ENCODE peak calls at places on chromosomes 12 and 14, in six cellular contexts. N is right lobe of liver, X is breast epithelium, I is astrocyte of the cerebellum, Y is psoas muscle, M is IMR-90. E is an unnamed sample.

GRCh38 chr14:60845523-60845922 is 111.0 kb downstream of the MNAT1 start:
- DNase-seq in N (no peak), X (no peak), I (no peak), Y (no peak), M (no peak), E (no peak)

GRCh38 chr12:101759396-101760047 is 20.3 kb upstream of the SYCP3 start:
- DNase-seq in N (no peak), X (no peak), I (no peak), Y (no peak), M (peak), E (no peak)

GRCh38 chr12:127809236-127809635 is 457.7 kb upstream of the TMEM132C start:
- DNase-seq in N (no peak), X (no peak), I (peak), Y (no peak), M (no peak), E (peak)

GRCh38 chr12:53489242-53489915 is 9.9 kb downstream of the MAP3K12 start:
- DNase-seq in N (no peak), X (no peak), I (no peak), Y (no peak), M (no peak), E (no peak)

GRCh38 chr14:73259837-73260236 is 22.5 kb downstream of the PAPLN start:
- DNase-seq in N (no peak), X (no peak), I (no peak), Y (no peak), M (no peak), E (no peak)

GRCh38 chr14:35416108-35416750 is 11.7 kb upstream of the NFKBIA start:
- DNase-seq in N (no peak), X (no peak), I (no peak), Y (no peak), M (no peak), E (no peak)

GRCh38 chr12:129067482-129067881 is 214.2 kb downstream of the GLT1D1 start:
- DNase-seq in N (no peak), X (no peak), I (no peak), Y (no peak), M (no peak), E (no peak)

GRCh38 chr12:29741342-29742241 is 42.1 kb downstream of the TMTC1 start:
- DNase-seq in N (no peak), X (no peak), I (peak), Y (no peak), M (peak), E (peak)

GRCh38 chr12:109264095-109264942 is 44.8 kb downstream of the FOXN4 start:
- DNase-seq in N (peak), X (peak), I (no peak), Y (peak), M (peak), E (no peak)

GRCh38 chr12:63068857-63069442 is 82.1 kb downstream of the AVPR1A start:
- DNase-seq in N (no peak), X (no peak), I (peak), Y (no peak), M (peak), E (no peak)

GRCh38 chr12:132464820-132465219 is 25.1 kb upstream of the FBRSL1 start:
- DNase-seq in N (peak), X (no peak), I (no peak), Y (no peak), M (no peak), E (no peak)

GRCh38 chr12:12583510-12583909 is 20.8 kb upstream of the DUSP16 start:
- DNase-seq in N (no peak), X (no peak), I (no peak), Y (no peak), M (no peak), E (no peak)

GRCh38 chr12:15811192-15812127 is 22.3 kb upstream of the EPS8 start:
- DNase-seq in N (no peak), X (no peak), I (no peak), Y (no peak), M (no peak), E (no peak)

GRCh38 chr12:78555802-78556201 is 308.8 kb upstream of the SYT1 start:
- DNase-seq in N (no peak), X (no peak), I (no peak), Y (no peak), M (no peak), E (no peak)

GRCh38 chr14:95222151-95222631 is 64.9 kb upstream of the DICER1 start:
- DNase-seq in N (no peak), X (no peak), I (peak), Y (peak), M (peak), E (peak)

GRCh38 chr14:22532345-22533056 is 56.5 kb downstream of the DAD1 start:
- DNase-seq in N (no peak), X (no peak), I (no peak), Y (no peak), M (peak), E (no peak)

GRCh38 chr12:88816201-88816600 is 235.9 kb upstream of the KITLG start:
- DNase-seq in N (no peak), X (no peak), I (no peak), Y (no peak), M (peak), E (no peak)

GRCh38 chr14:82313889-82314288 is 780.2 kb upstream of the SEL1L start:
- DNase-seq in N (no peak), X (no peak), I (peak), Y (no peak), M (no peak), E (no peak)

GRCh38 chr12:51819851-51820720 is 28.4 kb downstream of the FIGNL2 start:
- DNase-seq in N (no peak), X (peak), I (no peak), Y (peak), M (no peak), E (no peak)

GRCh38 chr14:95196268-95196667 is 38.9 kb upstream of the DICER1 start:
- DNase-seq in N (no peak), X (no peak), I (no peak), Y (no peak), M (no peak), E (no peak)

GRCh38 chr12:14776236-14776959 is 26.9 kb downstream of the WBP11 start:
- DNase-seq in N (no peak), X (no peak), I (no peak), Y (no peak), M (peak), E (no peak)

GRCh38 chr14:104554088-104554607 is 25.4 kb upstream of the C14orf180 start:
- DNase-seq in N (peak), X (peak), I (no peak), Y (no peak), M (no peak), E (no peak)

GRCh38 chr14:61662437-61663311 is 32.6 kb upstream of the HIF1A start:
- DNase-seq in N (no peak), X (no peak), I (no peak), Y (no peak), M (peak), E (peak)

GRCh38 chr12:121697093-121697698 is 15.4 kb upstream of the TMEM120B start:
- DNase-seq in N (no peak), X (no peak), I (peak), Y (no peak), M (peak), E (no peak)

GRCh38 chr14:69711065-69711464 is 55.9 kb upstream of the SRSF5 start:
- DNase-seq in N (no peak), X (no peak), I (no peak), Y (peak), M (peak), E (no peak)

GRCh38 chr14:75401356-75401755 is 26.5 kb upstream of the JDP2 start:
- DNase-seq in N (no peak), X (no peak), I (no peak), Y (peak), M (peak), E (no peak)

GRCh38 chr14:77279719-77280118 is 8.7 kb upstream of the NGB start:
- DNase-seq in N (no peak), X (no peak), I (no peak), Y (no peak), M (no peak), E (no peak)

GRCh38 chr14:85576161-85576560 is 46.2 kb downstream of the FLRT2 start:
- DNase-seq in N (no peak), X (no peak), I (no peak), Y (no peak), M (peak), E (no peak)

GRCh38 chr14:68789002-68789797 is 3.7 kb downstream of the ZFP36L1 start:
- DNase-seq in N (peak), X (peak), I (peak), Y (peak), M (peak), E (no peak)

GRCh38 chr12:95385246-95385645 is 88.7 kb upstream of the METAP2 start:
- DNase-seq in N (no peak), X (no peak), I (peak), Y (peak), M (peak), E (no peak)

GRCh38 chr12:57063991-57064725 is 14.2 kb upstream of the MYO1A start:
- DNase-seq in N (no peak), X (no peak), I (no peak), Y (no peak), M (peak), E (no peak)

GRCh38 chr12:26527702-26528101 is 305.3 kb downstream of the ITPR2 start:
- DNase-seq in N (no peak), X (no peak), I (no peak), Y (no peak), M (no peak), E (no peak)

GRCh38 chr12:26520869-26521268 is 312.1 kb downstream of the ITPR2 start:
- DNase-seq in N (no peak), X (no peak), I (no peak), Y (no peak), M (no peak), E (no peak)

GRCh38 chr12:26524862-26525465 is 308.0 kb downstream of the ITPR2 start:
- DNase-seq in N (no peak), X (no peak), I (no peak), Y (no peak), M (peak), E (no peak)

GRCh38 chr12:26520154-26520553 is 312.8 kb downstream of the ITPR2 start:
- DNase-seq in N (no peak), X (no peak), I (no peak), Y (no peak), M (no peak), E (no peak)

GRCh38 chr12:26523708-26524150 is 309.3 kb downstream of the ITPR2 start:
- DNase-seq in N (peak), X (peak), I (peak), Y (peak), M (peak), E (peak)
- H3K4me3 ChIP-seq in N (no peak), X (no peak), I (no peak), Y (peak), M (no peak), E (no peak)

DNA sequence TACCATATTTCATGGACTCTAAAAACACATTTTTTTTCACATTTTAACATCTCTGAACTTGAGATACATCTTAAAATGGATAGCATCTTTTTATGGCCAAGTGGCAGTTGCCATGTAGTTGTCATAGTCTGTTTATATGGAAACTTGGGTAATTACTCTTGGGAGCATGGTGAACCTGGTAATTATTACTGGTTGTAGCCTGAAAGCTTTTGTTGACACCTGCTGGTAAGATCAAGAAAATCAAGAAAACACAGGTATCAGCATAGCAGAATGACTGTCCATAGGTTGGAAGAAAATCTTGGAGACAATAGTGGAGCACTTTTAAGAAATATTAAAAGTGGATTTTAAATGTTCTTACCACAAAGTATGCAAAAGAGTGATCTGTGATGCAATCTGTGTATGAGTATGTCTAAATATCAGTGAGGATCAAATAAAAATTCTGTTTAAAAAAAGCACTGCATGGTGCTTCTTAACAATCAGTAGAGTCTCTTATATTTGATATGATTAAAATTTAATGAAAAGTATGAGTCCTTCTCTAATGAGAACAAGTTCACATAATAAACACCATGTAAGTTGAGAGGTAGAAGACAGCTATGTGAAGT is 44.2 kb downstream of the TTC8 start:
- DNase-seq in N (no peak), X (no peak), I (peak), Y (no peak), M (peak), E (no peak)
- TF ChIP-seq CTCF in N (peak), X (peak), I (peak), Y (peak), M (peak), E (peak)

GRCh38 chr14:96421236-96421635 is 29.3 kb downstream of the AK7 start:
- DNase-seq in N (no peak), X (no peak), I (no peak), Y (no peak), M (peak), E (no peak)

GRCh38 chr14:96423012-96423411 is 31.1 kb downstream of the AK7 start:
- DNase-seq in N (no peak), X (no peak), I (no peak), Y (no peak), M (no peak), E (no peak)

GRCh38 chr14:96423446-96424103 is 31.6 kb downstream of the AK7 start:
- DNase-seq in N (no peak), X (no peak), I (no peak), Y (no peak), M (no peak), E (no peak)

DNA sequence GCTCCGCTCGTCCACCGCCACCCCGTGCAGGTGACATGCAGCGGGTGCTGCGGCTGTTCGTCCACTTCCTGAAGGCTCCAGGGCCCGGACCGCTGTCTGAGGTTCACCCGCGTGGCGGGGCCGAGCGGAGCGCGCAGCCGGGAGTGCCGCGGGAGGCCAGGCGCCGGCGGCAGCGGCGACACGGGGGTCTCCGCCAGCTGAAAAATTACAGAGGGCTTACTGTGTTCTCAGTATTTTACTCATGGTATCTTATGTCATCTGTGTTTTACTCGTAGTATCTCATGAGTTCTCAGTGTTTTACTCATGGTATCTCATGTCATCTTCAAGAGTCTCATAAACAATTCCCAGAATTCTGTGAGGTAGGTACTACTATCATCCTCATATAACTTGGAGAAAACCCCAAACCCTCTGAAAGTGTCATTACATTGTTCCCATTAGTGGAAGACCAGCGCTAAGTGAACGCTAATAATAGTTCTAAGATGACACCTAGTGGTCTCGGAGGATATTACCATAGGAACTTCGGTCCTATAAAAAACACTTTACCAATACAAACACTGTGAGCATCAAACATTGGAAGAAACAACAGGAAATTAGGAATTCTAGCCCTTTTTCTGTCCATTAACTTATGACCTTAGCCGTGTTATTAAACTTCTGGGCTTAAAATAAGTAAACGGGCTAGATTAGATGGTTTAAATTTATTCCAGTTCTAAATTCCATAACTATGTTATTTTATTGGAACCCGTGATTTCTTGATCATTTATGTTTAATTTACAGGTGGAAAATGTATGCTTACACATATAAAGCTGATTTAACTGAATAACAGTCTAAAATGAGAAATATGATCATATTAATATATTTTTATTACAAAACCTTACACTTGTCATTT is 32.4 kb downstream of the AK7 start:
- DNase-seq in N (peak), X (no peak), I (peak), Y (no peak), M (peak), E (no peak)
- H3K4me3 ChIP-seq in N (peak), X (peak), I (peak), Y (peak), M (peak), E (peak)

GRCh38 chr14:55133416-55133815 is 4.4 kb downstream of the LGALS3 start:
- DNase-seq in N (no peak), X (no peak), I (peak), Y (no peak), M (peak), E (no peak)
- TF ChIP-seq CTCF in N (no peak), X (peak), I (peak), Y (peak), M (peak), E (peak)

DNA sequence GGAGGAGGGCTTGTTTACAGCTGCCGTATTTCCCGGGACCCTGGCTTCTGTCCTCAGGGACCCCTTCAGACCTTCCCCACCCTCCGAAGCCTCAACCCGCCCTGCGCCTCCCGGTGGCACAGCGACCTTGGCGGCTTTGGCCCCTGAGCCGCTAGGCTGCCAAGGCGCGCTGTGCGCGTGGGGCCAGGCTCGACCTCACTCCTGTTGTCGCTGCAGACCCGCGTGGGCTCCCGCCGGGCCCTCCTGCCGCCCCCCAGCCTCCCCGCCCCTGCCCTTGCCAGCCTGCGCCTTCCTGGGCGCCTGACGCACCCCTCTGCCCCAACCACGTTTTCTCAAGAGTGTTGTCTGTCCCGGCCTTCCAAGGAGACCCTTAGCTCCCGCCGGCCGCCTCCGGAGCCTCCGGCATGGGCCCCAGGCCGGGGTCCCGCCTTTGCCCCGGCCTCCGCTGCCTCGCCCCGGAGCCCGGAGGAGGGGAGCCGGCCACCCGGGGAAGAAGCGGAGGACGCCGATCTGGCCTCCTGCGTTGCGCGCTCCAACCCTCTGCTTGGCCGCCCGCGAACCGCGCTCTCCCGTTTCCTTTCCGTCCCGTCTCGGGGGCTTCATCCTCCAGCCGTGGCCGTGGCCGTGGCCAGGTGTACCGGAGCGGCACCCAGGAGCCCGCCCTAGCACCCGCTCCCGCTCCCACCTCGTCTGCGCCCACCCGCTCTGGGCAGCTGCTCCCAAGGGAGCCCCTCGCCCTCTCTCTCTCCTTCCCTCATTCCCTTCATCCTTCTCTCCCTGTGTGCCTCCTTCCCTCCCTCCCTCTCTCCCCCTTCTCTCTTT is 19.9 kb downstream of the PPP2R5C start:
- DNase-seq in N (no peak), X (no peak), I (no peak), Y (no peak), M (no peak), E (no peak)
- H3K4me3 ChIP-seq in N (peak), X (peak), I (peak), Y (peak), M (peak), E (peak)

GRCh38 chr14:99221445-99221844 is 50.6 kb downstream of the BCL11B start:
- DNase-seq in N (no peak), X (no peak), I (no peak), Y (no peak), M (no peak), E (no peak)
- TF ChIP-seq CTCF in N (no peak), X (no peak), I (no peak), Y (no peak), M (no peak), E (no peak)

GRCh38 chr14:53955234-53955556 is 1.4 kb downstream of the BMP4 start:
- DNase-seq in N (no peak), X (no peak), I (no peak), Y (no peak), M (no peak), E (no peak)

GRCh38 chr14:53953002-53953827 is 3.4 kb downstream of the BMP4 start:
- DNase-seq in N (peak), X (peak), I (peak), Y (peak), M (peak), E (peak)

GRCh38 chr14:53955671-53956426 is 776 bp downstream of the BMP4 start:
- DNase-seq in N (peak), X (no peak), I (no peak), Y (peak), M (no peak), E (no peak)

GRCh38 chr14:53953828-53954550 is 2.6 kb downstream of the BMP4 start:
- DNase-seq in N (peak), X (no peak), I (no peak), Y (peak), M (peak), E (no peak)

DNA sequence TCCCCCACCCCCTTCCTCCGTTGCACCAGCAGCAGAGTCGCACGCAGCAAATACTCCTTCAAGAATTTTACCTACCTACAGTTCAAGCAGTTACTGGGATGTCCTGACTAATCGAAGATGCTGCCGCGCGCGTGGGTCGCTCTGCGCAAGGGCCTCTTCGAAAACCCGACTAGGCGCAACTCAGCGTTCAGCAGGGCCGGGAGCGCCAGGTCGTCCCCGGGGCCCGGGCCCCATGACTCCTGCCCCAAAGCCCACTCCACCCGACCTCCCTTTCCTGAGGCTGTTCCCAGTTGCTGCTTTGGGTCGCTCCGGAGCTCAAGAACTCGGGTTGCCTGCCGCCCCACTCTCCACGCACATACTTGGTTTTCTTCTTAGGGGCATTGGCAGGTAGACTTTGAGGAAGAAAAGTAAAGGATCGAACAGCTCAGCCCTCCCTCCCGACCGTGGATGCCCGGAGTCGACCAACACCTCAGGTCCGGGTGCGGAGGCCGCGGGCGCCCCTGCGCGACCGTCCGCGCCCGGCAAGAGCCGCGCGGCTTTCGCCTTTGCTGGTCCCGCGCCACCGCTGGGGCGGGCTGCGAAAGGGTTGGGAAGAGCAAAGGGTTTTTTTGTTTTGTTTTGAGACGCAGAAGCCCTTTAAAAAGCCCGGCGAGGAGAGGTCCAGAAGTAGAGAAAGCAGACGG is 1.9 kb downstream of the BMP4 start:
- DNase-seq in N (peak), X (no peak), I (no peak), Y (peak), M (peak), E (no peak)
- H3K4me3 ChIP-seq in N (peak), X (peak), I (peak), Y (peak), M (peak), E (peak)